ENCODE peak calls at places on chromosome 3, in nine cellular contexts. V is Panc1, H is body of pancreas, O is pancreas, C is A549, N is esophagus muscularis mucosa, Y is endodermal cell, U is ovary, D is left ventricle myocardium inferior. P is an unnamed sample. For H3K4me1, the result is how much of the 10 kb centered on the place peaks cover.

GRCh38 chr3:169152319-169152718 is 511.2 kb downstream of the MECOM start:
- DNase-seq in V (no peak), H (peak), O (no peak), C (no peak), N (no peak), Y (no peak), U (no peak), D (no peak), P (no peak)

GRCh38 chr3:107450254-107450653 is 72.5 kb upstream of the BBX start:
- DNase-seq in V (no peak), H (no peak), O (no peak), C (no peak), N (no peak), Y (no peak), U (no peak), D (no peak), P (no peak)

GRCh38 chr3:153956621-153957020 is 164.6 kb upstream of the ARHGEF26 start:
- DNase-seq in V (no peak), H (no peak), O (no peak), C (no peak), N (no peak), Y (no peak), U (no peak), D (no peak), P (no peak)

GRCh38 chr3:15097889-15098288 is 1.1 kb downstream of the RBSN start:
- DNase-seq in V (no peak), H (no peak), O (no peak), C (no peak), N (no peak), Y (no peak), U (no peak), D (no peak), P (no peak)

GRCh38 chr3:149577801-149578200 is 80.0 kb downstream of the WWTR1 start:
- DNase-seq in V (no peak), H (no peak), O (no peak), C (no peak), N (no peak), Y (no peak), U (no peak), D (no peak), P (no peak)

GRCh38 chr3:117104381-117104780 is 394.8 kb downstream of the TUSC7 start:
- DNase-seq in V (no peak), H (no peak), O (no peak), C (no peak), N (no peak), Y (no peak), U (no peak), D (no peak), P (no peak)

GRCh38 chr3:196336319-196337145 is 1.7 kb downstream of the TM4SF19 start:
- DNase-seq in V (no peak), H (peak), O (peak), C (no peak), N (no peak), Y (peak), U (no peak), D (no peak), P (peak)

GRCh38 chr3:354433-354832 is 157.9 kb downstream of the CHL1 start:
- DNase-seq in V (peak), H (peak), O (no peak), C (peak), N (no peak), Y (peak), U (no peak), D (no peak), P (no peak)

GRCh38 chr3:149180057-149180573 is 41.5 kb downstream of the CP start:
- DNase-seq in V (peak), H (peak), O (no peak), C (peak), N (peak), Y (no peak), U (peak), D (peak), P (peak)

GRCh38 chr3:107798381-107798780 is 275.6 kb downstream of the BBX start:
- DNase-seq in V (no peak), H (no peak), O (no peak), C (no peak), N (no peak), Y (no peak), U (no peak), D (no peak), P (no peak)

GRCh38 chr3:49415931-49416601 is 3.8 kb downstream of the TCTA start:
- DNase-seq in V (no peak), H (no peak), O (no peak), C (no peak), N (no peak), Y (no peak), U (no peak), D (no peak), P (no peak)

GRCh38 chr3:33062814-33063346 is 34.1 kb downstream of the GLB1 start:
- DNase-seq in V (no peak), H (no peak), O (no peak), C (no peak), N (no peak), Y (no peak), U (no peak), D (no peak), P (no peak)

GRCh38 chr3:158106773-158107461 is 697 bp upstream of the SHOX2 start:
- DNase-seq in V (no peak), H (no peak), O (peak), C (peak), N (no peak), Y (peak), U (peak), D (no peak), P (no peak)

GRCh38 chr3:100403956-100404548 is 2.7 kb downstream of the LNP1 start:
- DNase-seq in V (no peak), H (no peak), O (no peak), C (no peak), N (no peak), Y (no peak), U (no peak), D (no peak), P (no peak)

GRCh38 chr3:83934208-83935150 is 1024.3 kb upstream of the CADM2 start:
- DNase-seq in V (no peak), H (no peak), O (no peak), C (no peak), N (no peak), Y (no peak), U (no peak), D (no peak), P (no peak)

GRCh38 chr3:36542186-36542585 is 161.9 kb downstream of the STAC start:
- DNase-seq in V (no peak), H (no peak), O (no peak), C (no peak), N (peak), Y (no peak), U (no peak), D (no peak), P (no peak)

GRCh38 chr3:151559736-151560135 is 98.9 kb upstream of the IGSF10 start:
- DNase-seq in V (no peak), H (no peak), O (no peak), C (no peak), N (no peak), Y (no peak), U (no peak), D (no peak), P (no peak)

GRCh38 chr3:80283783-80284182 is 516.0 kb upstream of the ROBO1 start:
- DNase-seq in V (no peak), H (no peak), O (no peak), C (no peak), N (no peak), Y (no peak), U (no peak), D (no peak), P (no peak)

GRCh38 chr3:119145500-119146167 is at the start of gene TEX55:
- DNase-seq in V (no peak), H (peak), O (no peak), C (peak), N (no peak), Y (peak), U (no peak), D (peak), P (no peak)

GRCh38 chr3:99544819-99545281 is 93.5 kb upstream of the COL8A1 start:
- DNase-seq in V (no peak), H (peak), O (no peak), C (no peak), N (no peak), Y (no peak), U (no peak), D (peak), P (no peak)

GRCh38 chr3:15783361-15783969 is 14.3 kb downstream of the ANKRD28 start:
- DNase-seq in V (no peak), H (no peak), O (no peak), C (no peak), N (no peak), Y (no peak), U (no peak), D (no peak), P (no peak)

GRCh38 chr3:45529697-45530096 is 64.9 kb upstream of the LIMD1 start:
- DNase-seq in V (no peak), H (no peak), O (no peak), C (no peak), N (no peak), Y (no peak), U (no peak), D (no peak), P (no peak)

GRCh38 chr3:100697723-100698285 is 11.5 kb upstream of the TFG start:
- DNase-seq in V (no peak), H (no peak), O (no peak), C (no peak), N (no peak), Y (no peak), U (no peak), D (no peak), P (peak)

GRCh38 chr3:187616307-187616939 is 53.8 kb downstream of the SST start:
- DNase-seq in V (peak), H (peak), O (no peak), C (peak), N (no peak), Y (peak), U (no peak), D (no peak), P (no peak)

GRCh38 chr3:197692641-197693040 is 44.1 kb downstream of the RUBCN start:
- DNase-seq in V (no peak), H (no peak), O (no peak), C (no peak), N (no peak), Y (no peak), U (no peak), D (no peak), P (no peak)

GRCh38 chr3:64295594-64295993 is 70.3 kb upstream of the PRICKLE2 start:
- DNase-seq in V (no peak), H (no peak), O (no peak), C (no peak), N (no peak), Y (no peak), U (no peak), D (no peak), P (no peak)

GRCh38 chr3:119175869-119176756 is 2.7 kb downstream of the UPK1B start:
- DNase-seq in V (peak), H (peak), O (no peak), C (peak), N (no peak), Y (no peak), U (no peak), D (no peak), P (no peak)

GRCh38 chr3:107855710-107856109 is 235.1 kb downstream of the CD47 start:
- DNase-seq in V (no peak), H (peak), O (no peak), C (peak), N (no peak), Y (peak), U (no peak), D (no peak), P (no peak)

GRCh38 chr3:152662157-152662556 is 172.8 kb upstream of the P2RY1 start:
- DNase-seq in V (no peak), H (no peak), O (no peak), C (no peak), N (no peak), Y (no peak), U (no peak), D (no peak), P (no peak)

GRCh38 chr3:78116874-78117273 is 1077.0 kb downstream of the ROBO2 start:
- DNase-seq in V (no peak), H (no peak), O (no peak), C (no peak), N (no peak), Y (no peak), U (no peak), D (no peak), P (no peak)

GRCh38 chr3:186092360-186093070 is 16.4 kb downstream of the ETV5 start:
- DNase-seq in V (no peak), H (no peak), O (no peak), C (no peak), N (no peak), Y (no peak), U (no peak), D (no peak), P (no peak)

GRCh38 chr3:197540961-197541377 is 14.8 kb downstream of the BDH1 start:
- DNase-seq in V (no peak), H (no peak), O (no peak), C (no peak), N (no peak), Y (peak), U (no peak), D (no peak), P (no peak)

GRCh38 chr3:29538610-29538958 is 257.7 kb downstream of the RBMS3 start:
- DNase-seq in V (no peak), H (no peak), O (no peak), C (no peak), N (no peak), Y (no peak), U (no peak), D (no peak), P (no peak)

GRCh38 chr3:49132437-49133225 is at the start of gene LAMB2:
- DNase-seq in V (no peak), H (peak), O (peak), C (peak), N (peak), Y (peak), U (peak), D (peak), P (peak)

GRCh38 chr3:132723024-132723462 is 834 bp upstream of the NPHP3 start:
- DNase-seq in V (no peak), H (no peak), O (no peak), C (peak), N (no peak), Y (no peak), U (no peak), D (no peak), P (no peak)

GRCh38 chr3:141575879-141576743 is 89.3 kb downstream of the RASA2 start:
- DNase-seq in V (no peak), H (no peak), O (no peak), C (peak), N (no peak), Y (no peak), U (no peak), D (no peak), P (no peak)

GRCh38 chr3:18758047-18758704 is 333.0 kb upstream of the SATB1 start:
- DNase-seq in V (peak), H (peak), O (no peak), C (peak), N (no peak), Y (peak), U (no peak), D (no peak), P (no peak)

GRCh38 chr3:162994165-162994564 is 1497.6 kb downstream of the OTOL1 start:
- DNase-seq in V (no peak), H (no peak), O (no peak), C (no peak), N (no peak), Y (no peak), U (no peak), D (no peak), P (no peak)

GRCh38 chr3:30609930-30610701 is 3.7 kb downstream of the TGFBR2 start:
- DNase-seq in V (no peak), H (no peak), O (no peak), C (no peak), N (no peak), Y (no peak), U (no peak), D (no peak), P (no peak)
- H3K4me1 ChIP-seq in V (half or more), H (half or more), O (under half), C (half or more), N (half or more), Y (under half), U (under half), D (half or more), P (under half)

GRCh38 chr3:177929310-177929709 is 606.9 kb upstream of the KCNMB2 start:
- DNase-seq in V (no peak), H (no peak), O (no peak), C (no peak), N (no peak), Y (no peak), U (no peak), D (no peak), P (no peak)

GRCh38 chr3:177932750-177933660 is 603.2 kb upstream of the KCNMB2 start:
- DNase-seq in V (no peak), H (no peak), O (no peak), C (no peak), N (no peak), Y (no peak), U (no peak), D (no peak), P (no peak)

GRCh38 chr3:177931346-177931745 is 604.9 kb upstream of the KCNMB2 start:
- DNase-seq in V (no peak), H (no peak), O (no peak), C (no peak), N (no peak), Y (no peak), U (no peak), D (no peak), P (no peak)

GRCh38 chr3:177932346-177932745 is 603.9 kb upstream of the KCNMB2 start:
- DNase-seq in V (no peak), H (no peak), O (no peak), C (no peak), N (no peak), Y (no peak), U (no peak), D (no peak), P (no peak)

GRCh38 chr3:177930771-177931170 is 605.5 kb upstream of the KCNMB2 start:
- DNase-seq in V (no peak), H (no peak), O (no peak), C (no peak), N (no peak), Y (no peak), U (no peak), D (no peak), P (no peak)
- H3K4me1 ChIP-seq in V (under half), H (under half), O (under half), C (half or more), N (under half), Y (under half), U (under half), D (under half), P (under half)

GRCh38 chr3:146504546-146505197 is 35.3 kb upstream of the PLSCR2 start:
- DNase-seq in V (no peak), H (no peak), O (no peak), C (no peak), N (no peak), Y (peak), U (no peak), D (no peak), P (no peak)
- H3K4me1 ChIP-seq in V (under half), H (under half), O (half or more), C (half or more), N (under half), Y (under half), U (under half), D (under half), P (under half)

GRCh38 chr3:128784228-128784627 is 58.2 kb downstream of the RAB7A start:
- DNase-seq in V (no peak), H (no peak), O (no peak), C (peak), N (no peak), Y (peak), U (no peak), D (peak), P (peak)
- H3K4me1 ChIP-seq in V (under half), H (under half), O (under half), C (half or more), N (half or more), Y (under half), U (under half), D (half or more), P (half or more)

GRCh38 chr3:12193485-12194165 is 34.9 kb upstream of the TIMP4 start:
- DNase-seq in V (peak), H (no peak), O (no peak), C (peak), N (peak), Y (no peak), U (no peak), D (no peak), P (peak)

GRCh38 chr3:12195231-12195630 is 36.5 kb upstream of the TIMP4 start:
- DNase-seq in V (no peak), H (no peak), O (no peak), C (no peak), N (peak), Y (no peak), U (no peak), D (no peak), P (no peak)

GRCh38 chr3:12192655-12193484 is 34.2 kb upstream of the TIMP4 start:
- DNase-seq in V (no peak), H (no peak), O (no peak), C (no peak), N (no peak), Y (no peak), U (no peak), D (no peak), P (no peak)

GRCh38 chr3:12194669-12195161 is 36.0 kb upstream of the TIMP4 start:
- DNase-seq in V (peak), H (no peak), O (no peak), C (peak), N (peak), Y (peak), U (no peak), D (no peak), P (no peak)

GRCh38 chr3:12194209-12194608 is 35.5 kb upstream of the TIMP4 start:
- DNase-seq in V (peak), H (no peak), O (no peak), C (no peak), N (no peak), Y (no peak), U (no peak), D (no peak), P (no peak)
- H3K4me1 ChIP-seq in V (under half), H (under half), O (under half), C (half or more), N (under half), Y (under half), U (under half), D (under half), P (under half)

GRCh38 chr3:31892500-31892899 is 88.6 kb downstream of the OSBPL10 start:
- DNase-seq in V (no peak), H (no peak), O (no peak), C (no peak), N (no peak), Y (peak), U (no peak), D (no peak), P (no peak)

GRCh38 chr3:31896643-31897433 is 84.2 kb downstream of the OSBPL10 start:
- DNase-seq in V (no peak), H (no peak), O (no peak), C (no peak), N (no peak), Y (no peak), U (no peak), D (no peak), P (no peak)

GRCh38 chr3:31893174-31893573 is 87.9 kb downstream of the OSBPL10 start:
- DNase-seq in V (no peak), H (no peak), O (no peak), C (no peak), N (no peak), Y (no peak), U (no peak), D (no peak), P (no peak)

GRCh38 chr3:31896026-31896425 is 85.0 kb downstream of the OSBPL10 start:
- DNase-seq in V (no peak), H (no peak), O (no peak), C (no peak), N (no peak), Y (no peak), U (no peak), D (no peak), P (no peak)

GRCh38 chr3:31895471-31895870 is 85.6 kb downstream of the OSBPL10 start:
- DNase-seq in V (no peak), H (no peak), O (no peak), C (no peak), N (no peak), Y (no peak), U (no peak), D (no peak), P (no peak)
- H3K4me1 ChIP-seq in V (under half), H (under half), O (under half), C (under half), N (under half), Y (under half), U (under half), D (under half), P (under half)

GRCh38 chr3:23648326-23648964 is 157.3 kb upstream of the UBE2E1 start:
- DNase-seq in V (no peak), H (no peak), O (no peak), C (no peak), N (peak), Y (no peak), U (no peak), D (no peak), P (no peak)

GRCh38 chr3:23648965-23649328 is 156.8 kb upstream of the UBE2E1 start:
- DNase-seq in V (no peak), H (peak), O (no peak), C (no peak), N (peak), Y (no peak), U (no peak), D (no peak), P (no peak)

GRCh38 chr3:23647706-23648258 is 158.0 kb upstream of the UBE2E1 start:
- DNase-seq in V (no peak), H (no peak), O (no peak), C (no peak), N (peak), Y (no peak), U (no peak), D (no peak), P (no peak)

GRCh38 chr3:23649502-23649901 is 156.3 kb upstream of the UBE2E1 start:
- DNase-seq in V (no peak), H (no peak), O (no peak), C (no peak), N (peak), Y (no peak), U (no peak), D (no peak), P (no peak)

GRCh38 chr3:23650371-23651140 is 155.2 kb upstream of the UBE2E1 start:
- DNase-seq in V (peak), H (no peak), O (no peak), C (peak), N (peak), Y (no peak), U (no peak), D (no peak), P (no peak)
- H3K4me1 ChIP-seq in V (under half), H (under half), O (under half), C (under half), N (under half), Y (under half), U (under half), D (under half), P (under half)

GRCh38 chr3:50588759-50589433 is 19.6 kb downstream of the HEMK1 start:
- DNase-seq in V (no peak), H (no peak), O (no peak), C (no peak), N (no peak), Y (no peak), U (no peak), D (no peak), P (no peak)
- H3K4me1 ChIP-seq in V (under half), H (half or more), O (under half), C (under half), N (under half), Y (under half), U (under half), D (half or more), P (half or more)

P was measured in gastrocnemius medialis.